ENCODE peak calls at places on chromosome 9, in six cellular contexts. R, D, F, Q, V and K are unnamed samples.

GRCh38 chr9:13956107-13956506 is 357.8 kb downstream of the NFIB start:
- DNase-seq in D (no peak), Q (no peak), R (no peak), V (no peak), F (no peak), K (no peak)

GRCh38 chr9:128494108-128494742 is 10.3 kb upstream of the GLE1 start:
- DNase-seq in R (no peak), F (no peak), V (peak; percentile 69), Q (peak; percentile 92), D (no peak), K (peak; percentile 81)

GRCh38 chr9:30348904-30349303 is 2035.5 kb upstream of the ACO1 start:
- DNase-seq in D (no peak), R (no peak), Q (no peak), F (no peak), V (no peak), K (no peak)

GRCh38 chr9:71725590-71726338 is 42.5 kb downstream of the CEMIP2 start:
- DNase-seq in F (peak; percentile 95), D (no peak), V (peak; percentile 24), R (peak; percentile 70), Q (peak; percentile 46), K (no peak)

GRCh38 chr9:30713279-30713678 is 1671.2 kb upstream of the ACO1 start:
- DNase-seq in F (peak; percentile 55), Q (no peak), D (no peak), R (no peak), V (no peak), K (no peak)

GRCh38 chr9:95721132-95721531 is 154.4 kb upstream of the ERCC6L2 start:
- DNase-seq in V (no peak), Q (no peak), F (no peak), D (no peak), R (no peak), K (no peak)

GRCh38 chr9:135517407-135517822 is 3.8 kb upstream of the LCN1 start:
- DNase-seq in D (no peak), Q (no peak), V (no peak), R (no peak), F (no peak), K (no peak)

GRCh38 chr9:136722969-136723356 is 10.6 kb downstream of the DIPK1B start:
- DNase-seq in F (no peak), V (no peak), Q (peak; percentile 29), D (no peak), R (no peak), K (peak; percentile 52)

GRCh38 chr9:72807765-72808445 is 144.9 kb downstream of the ALDH1A1 start:
- DNase-seq in Q (peak; percentile 13), R (no peak), V (peak; percentile 17), F (peak; percentile 22), D (no peak), K (no peak)

GRCh38 chr9:21565137-21565536 is 83.0 kb upstream of the IFNE start:
- DNase-seq in R (no peak), D (no peak), Q (no peak), V (no peak), F (no peak), K (no peak)

DNA sequence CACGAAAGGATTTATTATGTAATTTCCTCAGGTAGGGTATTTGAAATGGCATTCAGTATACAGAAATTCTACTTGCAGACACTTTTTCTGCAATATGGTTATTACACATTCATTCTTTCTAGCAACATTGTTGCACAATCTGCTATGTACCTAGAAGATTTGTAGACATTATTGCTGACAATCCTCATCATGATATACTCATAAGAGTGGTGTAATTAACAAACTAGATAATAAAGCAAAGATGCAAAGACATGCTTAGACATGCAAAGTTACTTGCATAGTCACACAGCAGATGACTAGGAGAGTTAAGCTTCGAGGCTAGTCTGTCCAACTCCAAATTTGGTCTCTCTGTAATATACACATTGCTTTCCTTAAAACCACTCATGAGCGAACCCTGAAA is 317.1 kb downstream of the ASTN2 start:
- DNase-seq in R (no peak), Q (no peak), V (no peak), F (no peak), D (no peak), K (no peak)
- TF ChIP-seq MAX in R (no peak), Q (no peak), V (no peak), F (no peak), D (no peak), K (no peak)

GRCh38 chr9:121204121-121204520 is 2.5 kb upstream of the RAB14 start:
- DNase-seq in F (peak; percentile 65), V (no peak), Q (no peak), D (no peak), R (no peak), K (no peak)

GRCh38 chr9:121200346-121200745 is 1.3 kb downstream of the RAB14 start:
- DNase-seq in D (no peak), R (no peak), Q (no peak), F (no peak), V (no peak), K (no peak)

GRCh38 chr9:121199921-121200320 is 1.7 kb downstream of the RAB14 start:
- DNase-seq in R (no peak), Q (peak; percentile 22), F (no peak), D (no peak), V (no peak), K (peak; percentile 54)

GRCh38 chr9:121201045-121201737 is 478 bp downstream of the RAB14 start:
- DNase-seq in V (peak; percentile 62), F (no peak), R (no peak), Q (peak; percentile 29), D (no peak), K (peak; percentile 63)

GRCh38 chr9:121201738-121202533 is at the start of gene RAB14:
- DNase-seq in R (peak; percentile 99), F (peak; percentile 95), D (peak; percentile 96), V (peak; percentile 100), Q (peak; percentile 98), K (peak; percentile 98)
- TF ChIP-seq POLR2A in R (peak; percentile 71), F (peak; percentile 73), D (peak; percentile 99), V (peak; percentile 83), Q (peak; percentile 90), K (peak; percentile 65)

GRCh38 chr9:69427286-69427685 is 102.3 kb downstream of the ENTREP1 start:
- DNase-seq in F (no peak), R (no peak), V (no peak), D (no peak), Q (no peak), K (no peak)

GRCh38 chr9:69421908-69422801 is 97.1 kb downstream of the ENTREP1 start:
- DNase-seq in V (peak; percentile 70), R (peak; percentile 60), Q (peak; percentile 66), D (no peak), F (peak; percentile 48), K (peak; percentile 51)

GRCh38 chr9:69429281-69429680 is 104.3 kb downstream of the ENTREP1 start:
- DNase-seq in D (no peak), V (no peak), F (no peak), Q (no peak), R (no peak), K (no peak)

GRCh38 chr9:69428017-69428785 is 103.2 kb downstream of the ENTREP1 start:
- DNase-seq in Q (no peak), V (no peak), D (no peak), F (no peak), R (no peak), K (no peak)

DNA sequence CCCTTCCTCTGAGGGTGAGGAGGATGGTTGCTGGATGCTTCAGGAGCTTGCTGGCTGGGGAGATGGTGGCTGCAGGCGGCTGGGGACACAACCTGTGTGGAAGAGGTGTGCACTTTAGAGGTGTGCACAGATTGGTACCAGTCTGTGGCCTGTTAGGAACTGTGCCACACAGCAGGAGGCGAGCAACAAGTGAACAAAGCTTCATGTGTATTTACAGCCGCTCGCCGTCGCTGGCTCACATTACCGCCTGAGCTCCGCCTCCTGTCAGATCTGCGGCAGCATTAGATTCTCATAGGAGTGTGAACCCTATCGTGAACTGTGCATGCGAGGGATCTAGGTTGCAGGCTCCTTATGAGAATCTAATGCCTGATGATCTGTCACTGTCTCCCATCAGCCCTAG is 100.4 kb downstream of the ENTREP1 start:
- DNase-seq in R (no peak), D (no peak), V (no peak), Q (no peak), F (no peak), K (no peak)
- TF ChIP-seq MYC in R (no peak), D (no peak), V (no peak), Q (no peak), F (no peak), K (no peak)

GRCh38 chr9:114538241-114538640 is 33.0 kb upstream of the WHRN start:
- DNase-seq in Q (no peak), D (peak; percentile 7), R (no peak), F (peak; percentile 37), V (no peak), K (peak; percentile 55)
- TF ChIP-seq MAX in Q (no peak), D (no peak), R (no peak), F (no peak), V (no peak), K (no peak)

DNA sequence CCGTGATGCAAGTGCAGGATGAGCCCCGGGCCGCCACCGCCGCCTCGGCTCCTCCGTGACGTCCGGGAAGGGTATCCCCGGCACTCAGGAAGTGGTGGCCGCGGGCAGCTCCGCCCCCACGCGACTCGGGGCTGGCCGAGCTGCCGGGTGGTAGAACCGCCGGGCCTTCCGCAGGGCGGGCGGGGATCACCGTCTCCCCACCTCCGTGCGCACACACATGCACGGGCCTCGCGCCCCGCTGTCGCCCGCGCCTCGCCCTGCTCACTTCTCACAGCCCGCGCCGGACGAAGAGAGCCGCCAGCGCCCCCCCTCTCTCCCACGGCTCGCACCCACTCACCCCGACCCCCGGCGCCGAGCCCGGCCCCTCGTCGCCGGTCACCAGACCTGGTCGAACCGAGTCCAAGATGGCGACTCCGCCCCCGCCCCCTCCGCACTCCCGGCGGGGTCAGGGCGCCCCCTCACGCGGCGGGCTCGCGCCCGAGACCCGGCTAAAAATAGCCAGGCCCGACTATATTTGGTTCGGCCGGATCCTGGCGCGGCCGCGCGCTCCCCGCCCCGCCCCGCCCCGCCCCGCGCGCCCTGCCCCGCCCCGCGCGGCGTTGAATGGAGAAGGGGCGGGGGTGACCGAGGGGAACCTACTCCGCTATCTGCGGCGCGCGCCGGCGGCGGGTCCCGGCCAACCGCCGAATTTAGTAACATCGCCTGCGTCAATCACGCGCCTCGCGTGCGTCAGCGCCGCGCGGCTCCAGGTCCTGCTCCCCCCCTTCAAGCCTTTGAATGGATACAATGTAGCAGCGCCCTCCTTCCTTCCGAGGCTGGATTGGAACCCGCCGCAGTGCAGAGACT is 2.0 kb upstream of the NR4A3 start:
- DNase-seq in F (peak; percentile 81), Q (peak; percentile 93), V (peak; percentile 94), R (peak; percentile 78), D (peak; percentile 63), K (peak; percentile 96)
- TF ChIP-seq POLR2A in F (peak; percentile 96), Q (no peak), V (peak; percentile 90), R (peak; percentile 81), D (peak; percentile 99), K (peak; percentile 62)

DNA sequence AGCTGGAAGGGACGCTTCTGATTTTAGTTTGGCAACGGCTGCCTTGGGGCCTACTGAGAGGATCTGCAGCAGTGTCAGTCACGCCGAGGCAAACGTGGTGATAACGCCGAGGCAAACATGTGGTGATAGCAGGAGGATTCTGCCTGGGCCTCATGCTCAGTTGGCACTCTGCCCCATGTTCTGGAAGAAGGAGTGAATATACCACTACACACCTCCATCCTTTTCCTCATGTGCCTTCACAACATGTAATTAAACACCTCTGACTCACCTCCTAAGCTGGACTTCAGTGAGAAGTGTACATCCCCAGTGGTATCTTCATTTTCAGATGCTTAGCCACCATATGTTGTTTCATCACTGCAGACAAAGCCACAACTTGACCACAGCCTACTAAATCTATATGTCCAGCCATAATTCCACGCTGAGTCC is 661.6 kb upstream of the KLF4 start:
- DNase-seq in Q (no peak), F (no peak), V (peak; percentile 24), R (no peak), D (no peak), K (peak; percentile 68)
- TF ChIP-seq MYC in Q (no peak), F (no peak), V (no peak), R (no peak), D (no peak), K (no peak)

GRCh38 chr9:124349675-124350484 is 65.4 kb downstream of the PSMB7 start:
- DNase-seq in Q (no peak), D (no peak), V (no peak), R (no peak), F (no peak), K (no peak)
- TF ChIP-seq MAX in Q (no peak), D (no peak), V (no peak), R (no peak), F (no peak), K (no peak)